ENCODE peak calls at places on chromosomes 2 and 18, in nine cellular contexts. One of them, this sample, is unnamed.
A peak's percentile ranks its signal among the peaks of the same experiment; 100 is the strongest.

GRCh38 chr2:240259201-240259923 is 118.9 kb upstream of the OTOS start:
- DNase-seq in CD4-positive, alpha-beta T cell: no peak
- DNase-seq in transverse colon: no peak
- DNase-seq in spleen: peak; percentile 75
- DNase-seq in HCT116: no peak
- DNase-seq in dorsolateral prefrontal cortex: no peak
- DNase-seq in CD8-positive, alpha-beta T cell: no peak
- DNase-seq in upper lobe of right lung: peak; percentile 65
- DNase-seq in HepG2: no peak
- DNase-seq in this sample: no peak

GRCh38 chr2:139386401-139386800 is 606.2 kb upstream of the NXPH2 start:
- DNase-seq in CD8-positive, alpha-beta T cell: no peak
- DNase-seq in CD4-positive, alpha-beta T cell: no peak
- DNase-seq in spleen: no peak
- DNase-seq in upper lobe of right lung: no peak
- DNase-seq in HepG2: no peak
- DNase-seq in HCT116: no peak
- DNase-seq in dorsolateral prefrontal cortex: no peak
- DNase-seq in transverse colon: no peak
- DNase-seq in this sample: no peak

GRCh38 chr2:239938651-239939486 is 86.3 kb downstream of the NDUFA10 start:
- DNase-seq in CD4-positive, alpha-beta T cell: no peak
- DNase-seq in transverse colon: no peak
- DNase-seq in CD8-positive, alpha-beta T cell: no peak
- DNase-seq in upper lobe of right lung: peak; percentile 58
- DNase-seq in dorsolateral prefrontal cortex: peak; percentile 3
- DNase-seq in HepG2: no peak
- DNase-seq in spleen: peak; percentile 59
- DNase-seq in HCT116: no peak
- DNase-seq in this sample: no peak

GRCh38 chr2:155645771-155646170 is 686.8 kb downstream of the NR4A2 start:
- DNase-seq in transverse colon: no peak
- DNase-seq in CD8-positive, alpha-beta T cell: no peak
- DNase-seq in dorsolateral prefrontal cortex: no peak
- DNase-seq in CD4-positive, alpha-beta T cell: no peak
- DNase-seq in HCT116: no peak
- DNase-seq in HepG2: no peak
- DNase-seq in upper lobe of right lung: no peak
- DNase-seq in spleen: no peak
- DNase-seq in this sample: no peak

GRCh38 chr18:21851327-21851961 is 110.9 kb downstream of the MIB1 start:
- DNase-seq in HepG2: no peak
- DNase-seq in spleen: no peak
- DNase-seq in HCT116: no peak
- DNase-seq in upper lobe of right lung: no peak
- DNase-seq in CD8-positive, alpha-beta T cell: no peak
- DNase-seq in transverse colon: no peak
- DNase-seq in dorsolateral prefrontal cortex: no peak
- DNase-seq in CD4-positive, alpha-beta T cell: no peak
- DNase-seq in this sample: peak; percentile 2

GRCh38 chr2:189267925-189268579 is 88.5 kb upstream of the COL5A2 start:
- DNase-seq in HepG2: no peak
- DNase-seq in dorsolateral prefrontal cortex: no peak
- DNase-seq in upper lobe of right lung: no peak
- DNase-seq in CD8-positive, alpha-beta T cell: no peak
- DNase-seq in spleen: no peak
- DNase-seq in CD4-positive, alpha-beta T cell: no peak
- DNase-seq in HCT116: no peak
- DNase-seq in transverse colon: no peak
- DNase-seq in this sample: no peak

GRCh38 chr2:207764096-207764630 is 5.5 kb downstream of the FZD5 start:
- DNase-seq in HCT116: no peak
- DNase-seq in transverse colon: no peak
- DNase-seq in HepG2: no peak
- DNase-seq in spleen: no peak
- DNase-seq in CD4-positive, alpha-beta T cell: no peak
- DNase-seq in dorsolateral prefrontal cortex: no peak
- DNase-seq in CD8-positive, alpha-beta T cell: no peak
- DNase-seq in upper lobe of right lung: no peak
- DNase-seq in this sample: no peak

GRCh38 chr2:18703555-18703954 is 114.2 kb upstream of the NT5C1B start:
- DNase-seq in CD4-positive, alpha-beta T cell: no peak
- DNase-seq in upper lobe of right lung: no peak
- DNase-seq in HepG2: no peak
- DNase-seq in HCT116: no peak
- DNase-seq in dorsolateral prefrontal cortex: no peak
- DNase-seq in transverse colon: no peak
- DNase-seq in spleen: no peak
- DNase-seq in CD8-positive, alpha-beta T cell: no peak
- DNase-seq in this sample: no peak

GRCh38 chr2:231928901-231929725 is 2.9 kb upstream of the NPPC start:
- DNase-seq in CD4-positive, alpha-beta T cell: no peak
- DNase-seq in HCT116: no peak
- DNase-seq in dorsolateral prefrontal cortex: no peak
- DNase-seq in HepG2: no peak
- DNase-seq in upper lobe of right lung: no peak
- DNase-seq in transverse colon: no peak
- DNase-seq in spleen: peak; percentile 23
- DNase-seq in CD8-positive, alpha-beta T cell: no peak
- DNase-seq in this sample: no peak

GRCh38 chr2:119468154-119468955 is 36.7 kb downstream of the TMEM37 start:
- DNase-seq in upper lobe of right lung: no peak
- DNase-seq in CD8-positive, alpha-beta T cell: no peak
- DNase-seq in transverse colon: no peak
- DNase-seq in HepG2: no peak
- DNase-seq in HCT116: no peak
- DNase-seq in CD4-positive, alpha-beta T cell: no peak
- DNase-seq in dorsolateral prefrontal cortex: no peak
- DNase-seq in spleen: no peak
- DNase-seq in this sample: no peak

GRCh38 chr2:71784734-71785549 is 331.6 kb downstream of the DYSF start:
- DNase-seq in HCT116: peak; percentile 75
- DNase-seq in HepG2: peak; percentile 33
- DNase-seq in upper lobe of right lung: no peak
- DNase-seq in spleen: peak; percentile 29
- DNase-seq in transverse colon: no peak
- DNase-seq in dorsolateral prefrontal cortex: no peak
- DNase-seq in CD4-positive, alpha-beta T cell: no peak
- DNase-seq in CD8-positive, alpha-beta T cell: no peak
- DNase-seq in this sample: no peak

GRCh38 chr2:48332286-48332685 is 197.7 kb upstream of the STON1 start:
- DNase-seq in HCT116: no peak
- DNase-seq in dorsolateral prefrontal cortex: no peak
- DNase-seq in CD4-positive, alpha-beta T cell: no peak
- DNase-seq in CD8-positive, alpha-beta T cell: no peak
- DNase-seq in spleen: no peak
- DNase-seq in upper lobe of right lung: no peak
- DNase-seq in HepG2: no peak
- DNase-seq in transverse colon: no peak
- DNase-seq in this sample: no peak

GRCh38 chr2:196225213-196225612 is 53.8 kb upstream of the STK17B start:
- DNase-seq in spleen: no peak
- DNase-seq in upper lobe of right lung: no peak
- DNase-seq in HCT116: no peak
- DNase-seq in dorsolateral prefrontal cortex: no peak
- DNase-seq in transverse colon: no peak
- DNase-seq in HepG2: no peak
- DNase-seq in CD4-positive, alpha-beta T cell: no peak
- DNase-seq in CD8-positive, alpha-beta T cell: no peak
- DNase-seq in this sample: no peak

GRCh38 chr2:43207553-43208300 is 18.7 kb downstream of the ZFP36L2 start:
- DNase-seq in upper lobe of right lung: no peak
- DNase-seq in spleen: no peak
- DNase-seq in dorsolateral prefrontal cortex: no peak
- DNase-seq in CD8-positive, alpha-beta T cell: no peak
- DNase-seq in HepG2: no peak
- DNase-seq in HCT116: no peak
- DNase-seq in transverse colon: peak; percentile 36
- DNase-seq in CD4-positive, alpha-beta T cell: no peak
- DNase-seq in this sample: no peak

GRCh38 chr2:200617089-200618050 is 31.6 kb downstream of the AOX1 start:
- DNase-seq in transverse colon: no peak
- DNase-seq in HCT116: no peak
- DNase-seq in dorsolateral prefrontal cortex: no peak
- DNase-seq in upper lobe of right lung: no peak
- DNase-seq in spleen: no peak
- DNase-seq in CD4-positive, alpha-beta T cell: no peak
- DNase-seq in HepG2: no peak
- DNase-seq in CD8-positive, alpha-beta T cell: no peak
- DNase-seq in this sample: no peak
- H3K27ac ChIP-seq in transverse colon: no peak overlapping the region
- H3K27ac ChIP-seq in HCT116: no peak overlapping the region
- H3K27ac ChIP-seq in dorsolateral prefrontal cortex: no peak overlapping the region
- H3K27ac ChIP-seq in upper lobe of right lung: no peak overlapping the region
- H3K27ac ChIP-seq in spleen: no peak overlapping the region
- H3K27ac ChIP-seq in CD4-positive, alpha-beta T cell: no peak overlapping the region
- H3K27ac ChIP-seq in HepG2: no peak overlapping the region
- H3K27ac ChIP-seq in CD8-positive, alpha-beta T cell: no peak overlapping the region
- H3K27ac ChIP-seq in this sample: no peak overlapping the region

DNA sequence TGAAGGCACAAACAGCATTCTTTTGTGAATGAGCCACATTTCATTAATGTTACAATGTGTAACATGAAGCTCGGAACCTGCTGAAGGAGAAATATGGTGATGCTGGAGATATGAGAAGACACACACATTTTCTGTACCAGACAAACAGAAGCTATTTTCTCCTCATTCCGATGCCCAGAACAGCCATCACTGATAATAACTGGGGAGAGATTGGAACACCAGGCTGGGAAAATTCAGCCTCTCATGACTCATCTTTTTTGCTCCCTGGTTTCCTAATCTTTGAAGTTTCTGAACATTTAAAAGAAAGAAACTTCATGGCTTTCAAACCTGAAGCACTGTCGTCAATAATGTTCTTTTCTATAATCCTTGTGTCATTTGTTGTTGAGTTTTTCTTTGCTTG is 110.9 kb downstream of the LYPD6 start:
- DNase-seq in transverse colon: no peak
- DNase-seq in CD8-positive, alpha-beta T cell: no peak
- DNase-seq in HCT116: no peak
- DNase-seq in HepG2: no peak
- DNase-seq in upper lobe of right lung: no peak
- DNase-seq in CD4-positive, alpha-beta T cell: no peak
- DNase-seq in dorsolateral prefrontal cortex: no peak
- DNase-seq in spleen: no peak
- DNase-seq in this sample: no peak
- H3K27ac ChIP-seq in transverse colon: no peak overlapping the region
- H3K27ac ChIP-seq in CD8-positive, alpha-beta T cell: no peak overlapping the region
- H3K27ac ChIP-seq in HCT116: no peak overlapping the region
- H3K27ac ChIP-seq in HepG2: no peak overlapping the region
- H3K27ac ChIP-seq in upper lobe of right lung: no peak overlapping the region
- H3K27ac ChIP-seq in CD4-positive, alpha-beta T cell: no peak overlapping the region
- H3K27ac ChIP-seq in dorsolateral prefrontal cortex: no peak overlapping the region
- H3K27ac ChIP-seq in spleen: no peak overlapping the region
- H3K27ac ChIP-seq in this sample: no peak overlapping the region

GRCh38 chr2:109257653-109258052 is 128.6 kb downstream of the SH3RF3 start:
- DNase-seq in upper lobe of right lung: no peak
- DNase-seq in HCT116: no peak
- DNase-seq in CD8-positive, alpha-beta T cell: no peak
- DNase-seq in transverse colon: no peak
- DNase-seq in dorsolateral prefrontal cortex: no peak
- DNase-seq in CD4-positive, alpha-beta T cell: no peak
- DNase-seq in spleen: no peak
- DNase-seq in HepG2: no peak
- DNase-seq in this sample: no peak
- H3K27ac ChIP-seq in upper lobe of right lung: no peak overlapping the region
- H3K27ac ChIP-seq in HCT116: no peak overlapping the region
- H3K27ac ChIP-seq in CD8-positive, alpha-beta T cell: no peak overlapping the region
- H3K27ac ChIP-seq in transverse colon: peak overlapping the region; percentile 16
- H3K27ac ChIP-seq in dorsolateral prefrontal cortex: no peak overlapping the region
- H3K27ac ChIP-seq in CD4-positive, alpha-beta T cell: no peak overlapping the region
- H3K27ac ChIP-seq in spleen: no peak overlapping the region
- H3K27ac ChIP-seq in HepG2: no peak overlapping the region
- H3K27ac ChIP-seq in this sample: peak overlapping the region; percentile 11

DNA sequence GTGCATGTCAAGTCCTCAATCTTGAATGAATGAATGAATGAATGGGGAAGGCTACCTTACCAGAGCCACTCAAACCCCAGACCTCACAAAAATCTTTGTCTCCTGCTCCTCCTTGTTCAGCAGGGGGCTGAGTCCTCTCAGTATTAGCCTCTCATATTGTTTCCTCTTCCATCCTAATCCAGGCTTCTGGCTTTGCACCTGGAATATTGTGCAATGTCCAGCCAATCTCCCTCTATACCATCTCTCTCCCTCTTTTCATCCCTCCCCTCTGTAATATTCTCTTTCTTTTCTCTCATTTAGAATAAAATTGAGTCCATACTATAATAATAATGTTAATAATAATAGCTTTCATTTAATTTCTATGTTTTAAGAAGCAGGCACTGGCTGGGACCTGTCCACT is 34.3 kb downstream of the ARHGAP25 start:
- DNase-seq in transverse colon: no peak
- DNase-seq in CD8-positive, alpha-beta T cell: no peak
- DNase-seq in spleen: no peak
- DNase-seq in CD4-positive, alpha-beta T cell: no peak
- DNase-seq in upper lobe of right lung: no peak
- DNase-seq in HepG2: no peak
- DNase-seq in dorsolateral prefrontal cortex: no peak
- DNase-seq in HCT116: no peak
- DNase-seq in this sample: no peak
- H3K27ac ChIP-seq in transverse colon: peak overlapping the region; percentile 60
- H3K27ac ChIP-seq in CD8-positive, alpha-beta T cell: peak overlapping the region; percentile 73
- H3K27ac ChIP-seq in spleen: peak overlapping the region; percentile 97
- H3K27ac ChIP-seq in CD4-positive, alpha-beta T cell: peak overlapping the region; percentile 93
- H3K27ac ChIP-seq in upper lobe of right lung: peak overlapping the region; percentile 75
- H3K27ac ChIP-seq in HepG2: no peak overlapping the region
- H3K27ac ChIP-seq in dorsolateral prefrontal cortex: no peak overlapping the region
- H3K27ac ChIP-seq in HCT116: no peak overlapping the region
- H3K27ac ChIP-seq in this sample: no peak overlapping the region